ENCODE peak calls at places on chromosomes 4 and X, in ten cellular contexts. I, H, V, Y, O, Z, J, B, X and F are unnamed samples.

GRCh38 chrX:106171293-106171692 is 3.2 kb downstream of the PWWP3B start:
- DNase-seq in I (no peak), H (no peak), V (no peak), Y (no peak), O (no peak), Z (no peak), J (no peak), B (no peak), X (no peak), F (no peak)

GRCh38 chr4:153220709-153221367 is 16.6 kb downstream of the TRIM2 start:
- DNase-seq in I (no peak), H (no peak), V (no peak), Y (no peak), O (no peak), Z (no peak), J (no peak), B (no peak), X (no peak), F (no peak)

GRCh38 chr4:40613456-40613855 is 16.2 kb downstream of the RBM47 start:
- DNase-seq in I (no peak), H (no peak), V (no peak), Y (no peak), O (no peak), Z (no peak), J (no peak), B (no peak), X (no peak), F (no peak)

GRCh38 chrX:41984628-41985027 is 61.3 kb upstream of the CASK start:
- DNase-seq in I (no peak), H (no peak), V (peak; percentile 3), Y (no peak), O (no peak), Z (peak; percentile 53), J (no peak), B (no peak), X (no peak), F (no peak)

GRCh38 chr4:189021831-189022230 is 882.6 kb downstream of the TRIML1 start:
- DNase-seq in I (no peak), H (no peak), V (no peak), Y (no peak), O (no peak), Z (no peak), J (no peak), B (no peak), X (no peak), F (no peak)

GRCh38 chrX:9379697-9380551 is 84.9 kb upstream of the TBL1X start:
- DNase-seq in I (no peak), H (no peak), V (no peak), Y (peak; percentile 48), O (no peak), Z (peak; percentile 76), J (no peak), B (no peak), X (no peak), F (peak; percentile 0)

GRCh38 chr4:154082760-154083530 is 294.1 kb upstream of the SFRP2 start:
- DNase-seq in I (no peak), H (no peak), V (peak; percentile 4), Y (peak; percentile 1), O (no peak), Z (peak; percentile 13), J (no peak), B (peak; percentile 14), X (no peak), F (no peak)

GRCh38 chr4:169208090-169208455 is 62.7 kb downstream of the SH3RF1 start:
- DNase-seq in I (no peak), H (no peak), V (no peak), Y (no peak), O (no peak), Z (no peak), J (no peak), B (no peak), X (no peak), F (no peak)

GRCh38 chr4:186819357-186820086 is 95.9 kb upstream of the FAT1 start:
- DNase-seq in I (no peak), H (no peak), V (no peak), Y (peak; percentile 87), O (no peak), Z (no peak), J (no peak), B (no peak), X (no peak), F (no peak)

GRCh38 chr4:3464349-3464905 is 1.3 kb downstream of the DOK7 start:
- DNase-seq in I (no peak), H (no peak), V (no peak), Y (no peak), O (no peak), Z (no peak), J (no peak), B (no peak), X (no peak), F (no peak)

GRCh38 chrX:9681422-9681821 is 84.2 kb downstream of the GPR143 start:
- DNase-seq in I (no peak), H (no peak), V (no peak), Y (no peak), O (no peak), Z (no peak), J (no peak), B (no peak), X (no peak), F (no peak)

GRCh38 chr4:25949166-25949748 is 35.2 kb downstream of the SMIM20 start:
- DNase-seq in I (no peak), H (no peak), V (no peak), Y (peak; percentile 27), O (no peak), Z (peak; percentile 75), J (no peak), B (no peak), X (no peak), F (peak; percentile 74)

GRCh38 chr4:133045288-133045687 is 103.8 kb upstream of the PCDH10 start:
- DNase-seq in I (no peak), H (no peak), V (no peak), Y (no peak), O (no peak), Z (no peak), J (no peak), B (no peak), X (no peak), F (no peak)

GRCh38 chrX:136711147-136711546 is 63.2 kb downstream of the CD40LG start:
- DNase-seq in I (no peak), H (no peak), V (no peak), Y (peak; percentile 61), O (no peak), Z (peak; percentile 29), J (no peak), B (peak; percentile 42), X (peak; percentile 17), F (peak; percentile 5)

GRCh38 chr4:124610214-124610613 is 102.3 kb downstream of the ANKRD50 start:
- DNase-seq in I (no peak), H (no peak), V (no peak), Y (no peak), O (no peak), Z (peak; percentile 55), J (no peak), B (no peak), X (no peak), F (no peak)

GRCh38 chr4:155758500-155759371 is at the start of gene GUCY1B1:
- DNase-seq in I (peak; percentile 60), H (peak; percentile 20), V (peak; percentile 77), Y (peak; percentile 16), O (peak; percentile 70), Z (no peak), J (peak; percentile 48), B (peak; percentile 91), X (peak; percentile 3), F (peak; percentile 77)

GRCh38 chr4:8727546-8728510 is 135.3 kb downstream of the CPZ start:
- DNase-seq in I (no peak), H (no peak), V (no peak), Y (no peak), O (peak; percentile 40), Z (no peak), J (no peak), B (no peak), X (no peak), F (no peak)

GRCh38 chr4:3311095-3311372 is 18.2 kb downstream of the RGS12 start:
- DNase-seq in I (no peak), H (no peak), V (no peak), Y (no peak), O (no peak), Z (no peak), J (no peak), B (no peak), X (no peak), F (no peak)

GRCh38 chr4:15035152-15035551 is 32.9 kb downstream of the CPEB2 start:
- DNase-seq in I (no peak), H (no peak), V (no peak), Y (no peak), O (no peak), Z (no peak), J (no peak), B (no peak), X (no peak), F (no peak)

GRCh38 chrX:136030357-136031225 is 45.4 kb downstream of the SLC9A6 start:
- DNase-seq in I (no peak), H (no peak), V (no peak), Y (no peak), O (no peak), Z (no peak), J (no peak), B (no peak), X (no peak), F (no peak)

GRCh38 chr4:8067274-8067936 is 91.2 kb downstream of the ABLIM2 start:
- DNase-seq in I (no peak), H (no peak), V (no peak), Y (no peak), O (no peak), Z (no peak), J (no peak), B (no peak), X (no peak), F (no peak)

GRCh38 chr4:134089885-134090284 is 111.7 kb downstream of the PABPC4L start:
- DNase-seq in I (no peak), H (no peak), V (no peak), Y (no peak), O (no peak), Z (no peak), J (no peak), B (no peak), X (no peak), F (no peak)

GRCh38 chrX:50093627-50094026 is 107.2 kb downstream of the AKAP4 start:
- DNase-seq in I (no peak), H (no peak), V (no peak), Y (no peak), O (no peak), Z (no peak), J (no peak), B (peak; percentile 20), X (no peak), F (no peak)

GRCh38 chrX:46929439-46930018 is 17.3 kb downstream of the JADE3 start:
- DNase-seq in I (no peak), H (no peak), V (no peak), Y (no peak), O (no peak), Z (no peak), J (no peak), B (peak; percentile 12), X (no peak), F (no peak)

GRCh38 chrX:144810539-144810938 is 436.8 kb upstream of the SPANXN1 start:
- DNase-seq in I (no peak), H (no peak), V (no peak), Y (no peak), O (no peak), Z (no peak), J (no peak), B (no peak), X (no peak), F (no peak)

GRCh38 chrX:455673-456072 is 69.0 kb upstream of the PPP2R3B start:
- DNase-seq in I (no peak), H (no peak), V (no peak), Y (no peak), O (no peak), Z (no peak), J (no peak), B (no peak), X (no peak), F (no peak)

GRCh38 chrX:28889691-28890090 is 302.4 kb downstream of the IL1RAPL1 start:
- DNase-seq in I (no peak), H (no peak), V (no peak), Y (no peak), O (no peak), Z (no peak), J (no peak), B (no peak), X (no peak), F (no peak)

GRCh38 chr4:171891038-171891437 is 77.8 kb downstream of the GALNTL6 start:
- DNase-seq in I (no peak), H (no peak), V (no peak), Y (no peak), O (no peak), Z (no peak), J (no peak), B (no peak), X (no peak), F (no peak)